ENCODE peak calls at places on chromosomes 1 and 21, in nine cellular contexts. E is EL; Z is coronary artery; K is Caco-2; U is psoas muscle; I is H9; Q is GM13976; X is effector memory CD8-positive, alpha-beta T cell; W is substantia nigra. L is an unnamed sample.

GRCh38 chr1:31460027-31460426 is 47.0 kb downstream of the SERINC2 start:
- DNase-seq in W (no peak), U (no peak), Q (no peak), K (no peak), E (peak; percentile 18), I (no peak), X (no peak), Z (no peak), L (no peak)

GRCh38 chr1:203475012-203475981 is at the start of gene PRELP:
- DNase-seq in U (peak; percentile 43), Z (peak; percentile 88), I (peak; percentile 87), E (peak; percentile 35), W (no peak), K (peak; percentile 59), X (no peak), Q (no peak), L (no peak)

GRCh38 chr1:45643978-45644377 is 20.1 kb upstream of the CCDC17 start:
- DNase-seq in X (no peak), K (no peak), E (no peak), U (no peak), Q (no peak), Z (no peak), I (no peak), W (no peak), L (no peak)

GRCh38 chr1:202015677-202015952 is 5.2 kb downstream of the ELF3 start:
- DNase-seq in W (no peak), Q (no peak), Z (no peak), K (no peak), I (no peak), U (no peak), X (no peak), E (no peak), L (no peak)

GRCh38 chr21:25457411-25457810 is 149.9 kb downstream of the MRPL39 start:
- DNase-seq in Z (no peak), K (no peak), X (no peak), I (no peak), U (no peak), E (peak; percentile 80), Q (peak; percentile 29), W (no peak), L (no peak)

GRCh38 chr1:211345719-211346118 is 19.1 kb downstream of the TRAF5 start:
- DNase-seq in Z (no peak), U (no peak), E (no peak), W (no peak), I (peak; percentile 80), K (no peak), Q (no peak), X (no peak), L (no peak)

GRCh38 chr1:165420655-165421054 is 24.3 kb downstream of the RXRG start:
- DNase-seq in X (no peak), E (no peak), Q (no peak), K (no peak), W (no peak), I (no peak), Z (no peak), U (no peak), L (no peak)

GRCh38 chr1:81509619-81510018 is 291.1 kb upstream of the ADGRL2 start:
- DNase-seq in U (no peak), X (no peak), Q (no peak), E (no peak), I (no peak), W (no peak), Z (no peak), K (no peak), L (no peak)

GRCh38 chr1:238624786-238625185 is 734.1 kb upstream of the ZP4 start:
- DNase-seq in K (no peak), W (no peak), E (peak; percentile 8), Q (no peak), U (no peak), Z (no peak), I (no peak), X (no peak), L (no peak)

GRCh38 chr1:46623733-46624695 is 7.4 kb upstream of the MOB3C start:
- DNase-seq in I (no peak), K (no peak), X (no peak), Q (no peak), E (no peak), U (no peak), Z (no peak), W (no peak), L (no peak)

GRCh38 chr1:172916126-172916525 is 134.6 kb downstream of the TNFSF18 start:
- DNase-seq in Q (no peak), X (no peak), W (no peak), K (no peak), U (no peak), E (peak; percentile 47), I (no peak), Z (no peak), L (no peak)

GRCh38 chr1:48177257-48177656 is 45.3 kb upstream of the SLC5A9 start:
- DNase-seq in I (no peak), U (no peak), K (no peak), X (no peak), E (no peak), W (no peak), Q (no peak), Z (no peak), L (no peak)

GRCh38 chr1:21904725-21905520 is 32.2 kb downstream of the HSPG2 start:
- DNase-seq in X (no peak), U (peak; percentile 66), E (peak; percentile 61), W (no peak), Z (peak; percentile 91), K (no peak), I (no peak), Q (no peak), L (peak; percentile 35)

GRCh38 chr1:53448241-53448841 is 10.9 kb upstream of the DMRTB1 start:
- DNase-seq in Q (no peak), U (no peak), X (no peak), Z (no peak), W (no peak), I (peak; percentile 69), K (no peak), E (peak; percentile 69), L (no peak)

GRCh38 chr21:42796327-42797062 is 82.8 kb downstream of the WDR4 start:
- DNase-seq in U (no peak), X (no peak), E (no peak), K (no peak), I (no peak), W (no peak), Z (no peak), Q (no peak), L (no peak)

GRCh38 chr1:105072446-105072845 is 1322.7 kb downstream of the AMY1C start:
- DNase-seq in X (no peak), U (no peak), K (no peak), W (no peak), Z (no peak), I (no peak), Q (no peak), E (no peak), L (no peak)

GRCh38 chr1:229119161-229119560 is 151.8 kb upstream of the RAB4A start:
- DNase-seq in X (no peak), U (no peak), K (no peak), I (no peak), E (no peak), Q (no peak), W (no peak), Z (no peak), L (no peak)

GRCh38 chr1:78553859-78554258 is 63.1 kb downstream of the PTGFR start:
- DNase-seq in X (no peak), I (peak; percentile 34), U (no peak), E (no peak), W (no peak), K (no peak), Z (no peak), Q (no peak), L (no peak)

GRCh38 chr1:231241751-231242150 is 739 bp downstream of the GNPAT start:
- DNase-seq in X (no peak), Z (no peak), E (peak; percentile 29), W (no peak), U (no peak), I (no peak), Q (no peak), K (no peak), L (no peak)

GRCh38 chr21:45390831-45391742 is 13.9 kb upstream of the COL18A1 start:
- DNase-seq in I (no peak), U (no peak), Q (no peak), W (no peak), K (peak; percentile 10), X (no peak), Z (no peak), E (no peak), L (no peak)

GRCh38 chr1:59803458-59804038 is 11.2 kb upstream of the HOOK1 start:
- DNase-seq in W (no peak), I (no peak), Z (no peak), U (no peak), Q (no peak), K (no peak), X (no peak), E (no peak), L (no peak)

GRCh38 chr1:33339413-33339812 is 18.5 kb upstream of the A3GALT2 start:
- DNase-seq in Z (peak; percentile 80), X (no peak), U (peak; percentile 67), I (no peak), K (no peak), Q (no peak), W (peak; percentile 27), E (no peak), L (no peak)

GRCh38 chr1:12230549-12231275 is 882 bp downstream of the VPS13D start:
- DNase-seq in K (no peak), I (peak; percentile 37), X (peak; percentile 21), Z (peak; percentile 82), Q (peak; percentile 56), W (peak; percentile 14), U (peak; percentile 72), E (peak; percentile 40), L (peak; percentile 7)

GRCh38 chr1:226482196-226482595 is 66.4 kb upstream of the STUM start:
- DNase-seq in X (no peak), Z (no peak), E (no peak), Q (no peak), K (no peak), U (no peak), I (no peak), W (no peak), L (no peak)

L was measured in naive thymus-derived CD4-positive, alpha-beta T cell.